ENCODE peak calls at places on chromosome 13, in six cellular contexts. Q is IMR-90, K is breast epithelium, E is uterus, V is stomach, R is esophagus squamous epithelium. J is an unnamed sample.

GRCh38 chr13:113748862-113749451 is 10.1 kb upstream of the TMEM255B start:
- DNase-seq in Q (no peak), K (no peak), E (no peak), V (no peak), R (no peak), J (no peak)

GRCh38 chr13:45875951-45876350 is 24.4 kb upstream of the SIAH3 start:
- DNase-seq in Q (no peak), K (no peak), E (no peak), V (no peak), R (no peak), J (no peak)

GRCh38 chr13:95288899-95289500 is 12.3 kb downstream of the ABCC4 start:
- DNase-seq in Q (no peak), K (no peak), E (no peak), V (no peak), R (no peak), J (no peak)

GRCh38 chr13:42762251-42762650 is 19.1 kb upstream of the FAM216B start:
- DNase-seq in Q (peak), K (no peak), E (no peak), V (no peak), R (no peak), J (no peak)

GRCh38 chr13:114106991-114107685 is 25.3 kb downstream of the RASA3 start:
- DNase-seq in Q (no peak), K (no peak), E (peak), V (no peak), R (no peak), J (peak)

GRCh38 chr13:35940734-35941133 is 190.4 kb downstream of the DCLK1 start:
- DNase-seq in Q (no peak), K (no peak), E (no peak), V (no peak), R (no peak), J (no peak)

GRCh38 chr13:48155850-48156249 is 60.9 kb upstream of the MED4 start:
- DNase-seq in Q (peak), K (no peak), E (no peak), V (no peak), R (no peak), J (no peak)

GRCh38 chr13:62524061-62524460 is 1108.4 kb upstream of the PCDH20 start:
- DNase-seq in Q (no peak), K (no peak), E (no peak), V (no peak), R (no peak), J (no peak)

GRCh38 chr13:59425211-59425721 is 738.5 kb downstream of the DIAPH3 start:
- DNase-seq in Q (peak), K (no peak), E (no peak), V (no peak), R (no peak), J (no peak)

GRCh38 chr13:35489050-35489449 is 12.6 kb upstream of the MAB21L1 start:
- DNase-seq in Q (no peak), K (no peak), E (no peak), V (no peak), R (no peak), J (no peak)

GRCh38 chr13:51419015-51419636 is 33.7 kb downstream of the INTS6 start:
- DNase-seq in Q (no peak), K (no peak), E (no peak), V (no peak), R (no peak), J (no peak)

GRCh38 chr13:74771964-74772363 is 637.8 kb upstream of the KLF12 start:
- DNase-seq in Q (peak), K (no peak), E (no peak), V (no peak), R (no peak), J (no peak)

GRCh38 chr13:59479629-59480028 is 684.1 kb downstream of the DIAPH3 start:
- DNase-seq in Q (no peak), K (no peak), E (no peak), V (no peak), R (no peak), J (no peak)

GRCh38 chr13:77239312-77239711 is 87.6 kb downstream of the MYCBP2 start:
- DNase-seq in Q (peak), K (no peak), E (no peak), V (no peak), R (no peak), J (no peak)

GRCh38 chr13:37011002-37011401 is 10.4 kb downstream of the EXOSC8 start:
- DNase-seq in Q (peak), K (no peak), E (no peak), V (no peak), R (no peak), J (no peak)

GRCh38 chr13:27379694-27380596 is 44.5 kb upstream of the GTF3A start:
- DNase-seq in Q (peak), K (peak), E (no peak), V (peak), R (no peak), J (peak)

GRCh38 chr13:39273953-39274352 is 235.7 kb downstream of the NHLRC3 start:
- DNase-seq in Q (no peak), K (no peak), E (no peak), V (peak), R (no peak), J (no peak)

GRCh38 chr13:112814905-112815585 is 125.2 kb downstream of the ATP11A start:
- DNase-seq in Q (peak), K (no peak), E (no peak), V (peak), R (no peak), J (no peak)

GRCh38 chr13:43977911-43978310 is 98.2 kb downstream of the LACC1 start:
- DNase-seq in Q (no peak), K (no peak), E (no peak), V (no peak), R (no peak), J (no peak)
- TF ChIP-seq POLR2A in Q (no peak), K (no peak), E (no peak), V (no peak), R (no peak), J (no peak)

GRCh38 chr13:49441846-49442245 is 2.0 kb downstream of the CAB39L start:
- DNase-seq in Q (peak), K (no peak), E (no peak), V (no peak), R (no peak), J (no peak)

GRCh38 chr13:49443689-49444516 is at the start of the genes CAB39L and SETDB2:
- DNase-seq in Q (peak), K (peak), E (peak), V (peak), R (peak), J (peak)

GRCh38 chr13:49443327-49443688 is 556 bp downstream of the CAB39L start:
- DNase-seq in Q (peak), K (no peak), E (no peak), V (no peak), R (no peak), J (no peak)

GRCh38 chr13:49446473-49446872 is 2.4 kb downstream of the SETDB2 start:
- DNase-seq in Q (no peak), K (no peak), E (no peak), V (no peak), R (no peak), J (no peak)

GRCh38 chr13:49444517-49445395 is 682 bp downstream of the SETDB2 start:
- DNase-seq in Q (peak), K (no peak), E (peak), V (no peak), R (no peak), J (peak)
- TF ChIP-seq POLR2A in Q (no peak), K (no peak), E (peak), V (no peak), R (no peak), J (no peak)

GRCh38 chr13:99653526-99653925 is 152.3 kb downstream of the TM9SF2 start:
- DNase-seq in Q (no peak), K (no peak), E (no peak), V (no peak), R (no peak), J (no peak)

GRCh38 chr13:99654076-99654475 is 152.8 kb downstream of the TM9SF2 start:
- DNase-seq in Q (no peak), K (no peak), E (no peak), V (no peak), R (no peak), J (no peak)

GRCh38 chr13:99656092-99656745 is 154.9 kb downstream of the TM9SF2 start:
- DNase-seq in Q (peak), K (peak), E (peak), V (peak), R (peak), J (peak)

GRCh38 chr13:99656843-99657506 is 155.7 kb downstream of the TM9SF2 start:
- DNase-seq in Q (no peak), K (no peak), E (no peak), V (no peak), R (no peak), J (no peak)

GRCh38 chr13:99655351-99656091 is 154.2 kb downstream of the TM9SF2 start:
- DNase-seq in Q (peak), K (no peak), E (no peak), V (no peak), R (no peak), J (no peak)
- TF ChIP-seq POLR2A in Q (no peak), K (no peak), E (no peak), V (no peak), R (no peak), J (no peak)

GRCh38 chr13:110713981-110714797 is 689 bp downstream of the ING1 start:
- DNase-seq in Q (peak), K (peak), E (peak), V (peak), R (no peak), J (peak)

GRCh38 chr13:110711778-110712070 is 1.8 kb upstream of the ING1 start:
- DNase-seq in Q (no peak), K (no peak), E (no peak), V (no peak), R (no peak), J (no peak)

GRCh38 chr13:110713642-110713952 is at the start of gene ING1:
- DNase-seq in Q (no peak), K (no peak), E (no peak), V (no peak), R (no peak), J (no peak)

GRCh38 chr13:110712081-110712848 is 1.2 kb upstream of the ING1 start:
- DNase-seq in Q (peak), K (peak), E (peak), V (peak), R (peak), J (peak)

DNA sequence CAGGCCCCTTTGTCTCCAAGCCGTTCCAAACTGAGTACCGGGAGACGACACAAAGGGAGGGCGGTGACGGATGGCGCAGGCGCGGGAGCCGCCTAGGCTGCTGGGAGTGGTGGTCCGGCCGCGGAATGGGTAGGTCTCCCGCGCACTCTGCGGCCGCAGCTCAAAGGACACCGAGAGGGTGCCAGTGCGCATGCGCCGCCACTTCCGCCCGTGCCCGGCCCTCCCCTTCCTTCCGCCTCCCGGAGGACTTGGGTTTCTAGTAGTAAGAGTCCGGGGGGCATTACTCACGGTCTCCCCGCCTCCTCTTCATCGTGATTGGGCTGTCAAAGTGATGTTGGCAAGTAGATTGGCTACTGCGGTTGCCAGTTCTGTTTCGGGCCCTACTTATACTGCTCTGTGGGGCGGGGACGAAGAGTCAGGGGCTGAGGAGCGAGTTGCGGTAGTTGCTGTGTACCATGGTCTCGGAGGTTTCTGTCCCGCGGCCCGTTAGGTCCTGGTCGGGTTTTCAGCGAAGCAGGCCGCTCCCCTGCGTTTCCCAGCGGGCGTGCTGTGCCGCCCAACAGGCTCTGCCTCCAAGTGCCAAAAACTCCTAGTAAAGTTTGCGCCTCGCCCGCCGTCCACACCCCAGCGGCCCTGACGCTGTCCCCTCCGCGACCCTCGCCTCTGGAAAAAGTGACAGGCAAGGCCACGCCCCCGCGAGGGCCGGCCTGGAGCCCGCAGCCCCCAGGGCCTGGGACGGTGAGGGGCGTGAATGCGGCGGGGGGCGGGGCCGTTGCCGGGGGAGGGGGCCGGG is 455 bp upstream of the ING1 start:
- DNase-seq in Q (peak), K (peak), E (peak), V (peak), R (peak), J (peak)
- TF ChIP-seq POLR2A in Q (peak), K (peak), E (peak), V (peak), R (peak), J (peak)

DNA sequence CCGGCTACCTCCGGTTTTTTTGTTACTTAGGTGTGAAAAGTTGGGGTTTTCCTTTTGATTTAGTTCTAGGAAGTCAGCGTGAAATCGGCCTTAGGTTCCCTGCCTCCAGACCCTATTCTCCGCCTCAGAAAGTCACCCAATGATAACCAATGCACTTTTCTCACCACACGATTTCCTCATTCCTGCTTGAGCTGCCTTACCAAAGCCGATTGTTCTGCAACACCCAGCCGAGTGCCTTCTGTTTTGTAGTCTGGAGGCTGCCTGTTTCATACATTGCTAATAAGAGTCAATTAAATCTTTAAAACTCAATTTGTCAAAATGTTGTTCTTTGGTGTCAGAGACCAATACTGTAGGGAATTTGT is 39.7 kb downstream of the GJA3 start:
- DNase-seq in Q (no peak), K (no peak), E (no peak), V (no peak), R (no peak), J (no peak)
- TF ChIP-seq POLR2A in Q (no peak), K (no peak), E (no peak), V (no peak), R (no peak), J (no peak)

GRCh38 chr13:111211789-111212516 is 96.8 kb downstream of the ARHGEF7 start:
- DNase-seq in Q (peak), K (no peak), E (no peak), V (no peak), R (no peak), J (no peak)

GRCh38 chr13:111216166-111216960 is 101.3 kb downstream of the ARHGEF7 start:
- DNase-seq in Q (peak), K (no peak), E (no peak), V (peak), R (no peak), J (no peak)

GRCh38 chr13:111212517-111212873 is 97.4 kb downstream of the ARHGEF7 start:
- DNase-seq in Q (no peak), K (no peak), E (no peak), V (no peak), R (no peak), J (no peak)

GRCh38 chr13:111215081-111216047 is 100.3 kb downstream of the ARHGEF7 start:
- DNase-seq in Q (no peak), K (no peak), E (no peak), V (no peak), R (no peak), J (no peak)

DNA sequence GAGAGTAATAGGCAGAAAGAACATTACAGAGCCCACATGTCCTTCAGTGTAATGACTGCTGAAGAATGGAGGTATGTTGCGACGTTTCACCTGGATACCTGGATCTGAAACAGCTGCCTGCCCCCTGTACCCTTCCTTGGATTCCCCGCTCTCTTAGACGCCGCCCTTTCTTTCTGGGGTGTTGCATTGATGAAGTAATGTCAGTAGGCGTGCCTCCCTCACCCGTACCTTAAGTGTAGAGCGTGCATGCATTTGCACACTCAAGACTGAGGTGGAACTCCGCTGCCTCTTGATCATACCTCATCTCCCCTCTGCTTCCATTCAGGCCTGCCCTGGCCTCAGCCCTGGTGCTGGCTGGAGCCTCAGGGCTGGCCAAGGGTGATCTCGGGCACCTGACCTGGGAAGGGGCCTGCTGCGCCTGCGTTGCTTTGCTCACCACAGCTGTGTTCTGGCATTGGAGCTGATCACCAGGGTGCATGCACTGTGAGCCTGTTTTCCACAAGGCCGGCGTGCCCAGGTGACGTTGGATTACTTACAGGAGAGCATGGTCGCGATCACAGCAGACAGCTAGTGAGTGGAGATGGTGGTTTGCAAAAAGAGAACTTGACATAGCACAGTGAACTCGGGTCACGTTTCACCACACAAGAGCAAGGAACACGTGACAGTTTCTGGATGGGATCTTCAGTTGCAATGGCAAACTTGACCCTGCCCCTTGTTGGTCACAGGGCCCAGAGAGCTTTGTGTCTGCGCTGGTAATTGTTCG is 99.0 kb downstream of the ARHGEF7 start:
- DNase-seq in Q (no peak), K (no peak), E (no peak), V (no peak), R (no peak), J (no peak)
- TF ChIP-seq POLR2A in Q (no peak), K (no peak), E (no peak), V (no peak), R (no peak), J (no peak)

J was measured in lower leg skin.